ENCODE peak calls at places on chromosomes 11 and 22, in eight cellular contexts. N, Y, L, J, R, K, F and A are unnamed samples.

GRCh38 chr22:31956360-31956759 is 12.0 kb downstream of the YWHAH start:
- ATAC-seq in R (no peak), F (no peak), N (no peak), Y (no peak), K (no peak), L (no peak), J (no peak), A (no peak)

GRCh38 chr22:39292002-39292401 is 27.4 kb downstream of the RPL3 start:
- ATAC-seq in J (no peak), R (no peak), F (peak; percentile 13), K (peak; percentile 58), N (peak; percentile 15), Y (peak; percentile 4), L (no peak), A (no peak)

GRCh38 chr11:6911378-6911777 is 9.4 kb upstream of the OR2D3 start:
- ATAC-seq in R (no peak), Y (no peak), L (no peak), F (no peak), K (no peak), J (no peak), N (no peak), A (no peak)

GRCh38 chr11:109667719-109668118 is 245.7 kb downstream of the C11orf87 start:
- ATAC-seq in L (no peak), J (no peak), F (no peak), R (no peak), K (no peak), Y (no peak), N (no peak), A (no peak)

GRCh38 chr11:133896642-133897330 is 51.5 kb upstream of the SPATA19 start:
- ATAC-seq in N (no peak), L (no peak), Y (no peak), K (no peak), F (no peak), J (no peak), R (no peak), A (no peak)

GRCh38 chr22:47388778-47389177 is 626.3 kb downstream of the TBC1D22A start:
- ATAC-seq in L (no peak), N (no peak), K (no peak), R (no peak), J (no peak), Y (no peak), F (no peak), A (no peak)

GRCh38 chr22:35630387-35630793 is 13.3 kb upstream of the MB start:
- ATAC-seq in R (no peak), K (no peak), Y (peak; percentile 15), L (no peak), F (no peak), N (no peak), J (no peak), A (no peak)

GRCh38 chr11:72292106-72292790 is 48.3 kb upstream of the PHOX2A start:
- ATAC-seq in F (no peak), Y (no peak), R (no peak), N (no peak), K (no peak), J (no peak), L (no peak), A (no peak)

GRCh38 chr11:61654397-61654829 is 25.8 kb upstream of the DAGLA start:
- ATAC-seq in K (peak; percentile 30), Y (no peak), R (peak; percentile 88), J (no peak), F (peak; percentile 33), N (peak; percentile 26), L (peak; percentile 96), A (peak; percentile 80)

GRCh38 chr11:63502252-63502820 is 3.5 kb upstream of the LGALS12 start:
- ATAC-seq in F (peak; percentile 15), L (no peak), Y (no peak), N (no peak), R (no peak), J (no peak), K (no peak), A (no peak)
- H3K4me1 ChIP-seq in F (peaks cover 14% of the 10 kb centered on the region), L (peaks cover 5% of the 10 kb centered on the region), Y (no peaks in the 10 kb centered on the region), N (no peaks in the 10 kb centered on the region), R (peaks cover 11% of the 10 kb centered on the region), J (peaks cover 26% of the 10 kb centered on the region), K (peaks cover 50% of the 10 kb centered on the region), A (no peaks in the 10 kb centered on the region)

GRCh38 chr11:68338041-68338800 is 25.8 kb downstream of the LRP5 start:
- ATAC-seq in J (no peak), F (no peak), L (peak; percentile 52), Y (no peak), R (peak; percentile 19), N (peak; percentile 16), K (no peak), A (no peak)

GRCh38 chr11:68340003-68340767 is 27.8 kb downstream of the LRP5 start:
- ATAC-seq in F (no peak), R (no peak), J (no peak), K (no peak), N (no peak), Y (no peak), L (no peak), A (no peak)

GRCh38 chr11:68342459-68343158 is 30.2 kb downstream of the LRP5 start:
- ATAC-seq in R (no peak), L (no peak), F (peak; percentile 77), K (peak; percentile 80), Y (peak; percentile 17), J (peak; percentile 74), N (no peak), A (peak; percentile 19)

GRCh38 chr11:68341557-68342458 is 29.4 kb downstream of the LRP5 start:
- ATAC-seq in N (no peak), Y (peak; percentile 8), K (no peak), J (peak; percentile 19), L (no peak), R (no peak), F (no peak), A (peak; percentile 22)

GRCh38 chr11:68340784-68341556 is 28.6 kb downstream of the LRP5 start:
- ATAC-seq in R (no peak), J (no peak), L (no peak), K (no peak), Y (no peak), N (peak; percentile 55), F (no peak), A (no peak)
- H3K4me1 ChIP-seq in R (peaks cover 74% of the 10 kb centered on the region), J (peaks cover 23% of the 10 kb centered on the region), L (peaks cover 19% of the 10 kb centered on the region), K (peaks cover 37% of the 10 kb centered on the region), Y (peaks cover 97% of the 10 kb centered on the region), N (no peaks in the 10 kb centered on the region), F (peaks cover 17% of the 10 kb centered on the region), A (peaks cover 43% of the 10 kb centered on the region)

GRCh38 chr11:325796-326591 is 5.3 kb upstream of the IFITM3 start:
- ATAC-seq in N (peak; percentile 7), L (peak; percentile 50), Y (no peak), R (peak; percentile 10), K (peak; percentile 3), F (no peak), J (peak; percentile 17), A (no peak)
- H3K4me1 ChIP-seq in N (no peaks in the 10 kb centered on the region), L (peaks cover 31% of the 10 kb centered on the region), Y (peaks cover 67% of the 10 kb centered on the region), R (peaks cover 55% of the 10 kb centered on the region), K (peaks cover 17% of the 10 kb centered on the region), F (no peaks in the 10 kb centered on the region), J (peaks cover 6% of the 10 kb centered on the region), A (peaks cover 12% of the 10 kb centered on the region)

GRCh38 chr22:50287731-50288130 is 17.6 kb upstream of the MAPK11 start:
- ATAC-seq in N (no peak), F (no peak), R (no peak), Y (no peak), L (no peak), J (no peak), K (no peak), A (no peak)
- H3K4me1 ChIP-seq in N (no peaks in the 10 kb centered on the region), F (no peaks in the 10 kb centered on the region), R (peaks cover 8% of the 10 kb centered on the region), Y (peaks cover 9% of the 10 kb centered on the region), L (peaks cover under 1% of the 10 kb centered on the region), J (peaks cover 4% of the 10 kb centered on the region), K (peaks cover 35% of the 10 kb centered on the region), A (peaks cover 40% of the 10 kb centered on the region)

DNA sequence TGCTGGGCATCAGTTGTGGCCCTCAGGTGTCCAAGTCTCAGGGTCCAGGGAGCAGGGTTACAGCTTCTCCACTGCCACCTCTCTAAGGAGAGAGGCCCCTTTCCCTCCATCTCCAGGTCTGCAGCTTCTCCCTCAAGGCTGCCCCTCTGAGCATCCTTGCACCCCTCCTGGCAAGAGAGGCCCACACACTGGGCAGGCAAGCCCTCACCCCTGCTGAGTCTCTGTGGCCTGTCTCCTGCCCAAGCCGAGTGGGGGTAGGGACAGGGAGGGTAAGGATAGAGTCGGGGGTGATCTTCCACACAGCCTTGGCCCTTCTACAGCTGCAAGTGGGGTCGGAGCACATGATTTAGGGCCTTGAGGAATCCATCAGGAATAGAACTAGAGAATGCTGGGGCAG is 76.6 kb downstream of the ST3GAL4 start:
- ATAC-seq in Y (no peak), K (no peak), L (peak; percentile 5), J (no peak), N (no peak), F (no peak), R (no peak), A (peak; percentile 10)
- H3K4me1 ChIP-seq in Y (peaks cover 6% of the 10 kb centered on the region), K (no peaks in the 10 kb centered on the region), L (peaks cover 15% of the 10 kb centered on the region), J (peaks cover 17% of the 10 kb centered on the region), N (no peaks in the 10 kb centered on the region), F (no peaks in the 10 kb centered on the region), R (peaks cover 47% of the 10 kb centered on the region), A (peaks cover 16% of the 10 kb centered on the region)